ENCODE peak calls at places on chromosomes 6 and 20, in nine cellular contexts. A, F, J, L, Q, G, U, R and E are unnamed samples.

GRCh38 chr6:36246511-36247268 is 23.2 kb upstream of the PNPLA1 start:
- DNase-seq in U (no peak), A (peak; percentile 40), L (no peak), F (peak; percentile 26), Q (no peak), G (no peak), J (no peak), R (no peak), E (no peak)

GRCh38 chr20:14337400-14338171 is at the start of gene FLRT3:
- DNase-seq in J (peak; percentile 92), R (peak; percentile 89), A (peak; percentile 96), Q (peak; percentile 83), G (peak; percentile 63), L (peak; percentile 43), F (peak; percentile 97), U (peak; percentile 96), E (peak; percentile 93)

GRCh38 chr6:11209369-11209768 is 23.1 kb downstream of the NEDD9 start:
- DNase-seq in A (no peak), F (no peak), Q (no peak), L (no peak), G (no peak), J (no peak), U (no peak), R (no peak), E (peak; percentile 26)

GRCh38 chr20:34604980-34605788 is 46.7 kb downstream of the MAP1LC3A start:
- DNase-seq in Q (no peak), J (no peak), F (no peak), G (peak; percentile 48), R (no peak), U (no peak), A (peak; percentile 17), L (no peak), E (no peak)

GRCh38 chr6:137892271-137892708 is 25.2 kb downstream of the TNFAIP3 start:
- DNase-seq in G (no peak), F (no peak), L (no peak), A (peak; percentile 92), U (no peak), Q (no peak), R (peak; percentile 69), J (no peak), E (no peak)

GRCh38 chr20:47126709-47127108 is 229.8 kb downstream of the ZMYND8 start:
- DNase-seq in A (peak; percentile 74), U (no peak), J (no peak), F (no peak), Q (no peak), L (no peak), R (no peak), G (no peak), E (no peak)

GRCh38 chr6:169774347-169774746 is 22.9 kb downstream of the ERMARD start:
- DNase-seq in U (no peak), A (no peak), R (no peak), F (no peak), Q (no peak), G (no peak), J (no peak), L (peak; percentile 21), E (peak; percentile 35)

GRCh38 chr6:105985816-105986632 is 100.1 kb upstream of the PRDM1 start:
- DNase-seq in R (no peak), A (no peak), Q (no peak), L (no peak), U (peak; percentile 25), G (peak; percentile 35), F (no peak), J (peak; percentile 59), E (peak; percentile 73)

GRCh38 chr20:24581443-24582170 is 112.2 kb downstream of the SYNDIG1 start:
- DNase-seq in J (no peak), G (no peak), F (no peak), A (no peak), R (no peak), Q (no peak), L (no peak), U (no peak), E (no peak)

GRCh38 chr20:7094438-7094997 is 327.0 kb downstream of the BMP2 start:
- DNase-seq in J (peak; percentile 74), U (peak; percentile 66), A (peak; percentile 29), Q (peak; percentile 4), F (peak; percentile 71), R (peak; percentile 32), L (peak; percentile 70), G (peak; percentile 22), E (peak; percentile 65)

GRCh38 chr6:94362061-94362864 is 942.9 kb upstream of the EPHA7 start:
- DNase-seq in J (no peak), Q (no peak), L (no peak), R (no peak), U (peak; percentile 5), G (no peak), A (no peak), F (no peak), E (no peak)

GRCh38 chr6:116500969-116501433 is 10.4 kb upstream of the CALHM5 start:
- DNase-seq in J (no peak), A (peak; percentile 2), G (no peak), R (no peak), Q (no peak), F (no peak), L (no peak), U (peak; percentile 37), E (peak; percentile 38)

GRCh38 chr20:36162272-36162966 is 7.9 kb downstream of the EPB41L1 start:
- DNase-seq in J (no peak), U (no peak), R (no peak), F (no peak), A (peak; percentile 41), G (peak; percentile 81), Q (no peak), L (no peak), E (no peak)

GRCh38 chr6:166465671-166466087 is 82.9 kb upstream of the MPC1 start:
- DNase-seq in U (no peak), G (peak; percentile 63), F (no peak), A (peak; percentile 83), Q (no peak), L (no peak), R (no peak), J (no peak), E (no peak)

DNA sequence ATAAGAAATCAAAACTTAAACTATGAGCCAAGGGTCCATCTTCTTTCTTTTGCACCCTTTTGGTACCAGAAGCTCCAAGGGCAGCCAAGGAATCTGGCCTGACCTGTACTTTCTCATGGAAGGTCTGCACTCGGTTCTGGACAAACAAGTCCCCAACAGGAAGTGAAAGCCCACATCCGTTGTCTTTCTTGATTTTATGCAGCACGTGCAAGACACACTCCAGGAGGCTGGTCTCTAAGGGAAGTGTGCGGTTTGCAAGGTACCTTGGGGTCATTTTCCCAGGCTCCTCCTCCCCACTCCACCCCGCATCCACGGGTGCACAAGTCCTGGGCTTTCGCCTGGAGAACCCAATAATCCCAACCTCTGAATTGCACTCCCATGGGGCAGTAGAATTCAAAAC is 101.9 kb downstream of the NFATC2 start:
- DNase-seq in R (no peak), J (no peak), A (no peak), Q (no peak), G (no peak), U (no peak), F (no peak), L (peak; percentile 83), E (no peak)
- H3K4me2 ChIP-seq in R (no peak overlapping the region), J (no peak overlapping the region), A (no peak overlapping the region), Q (no peak overlapping the region), G (no peak overlapping the region), U (no peak overlapping the region), F (no peak overlapping the region), L (peak overlapping the region; percentile 43), E (no peak overlapping the region)

GRCh38 chr6:167894965-167895364 is 68.3 kb downstream of the AFDN start:
- DNase-seq in Q (no peak), L (no peak), A (no peak), G (no peak), J (no peak), U (no peak), F (no peak), R (no peak), E (no peak)

GRCh38 chr6:167892835-167893234 is 66.1 kb downstream of the AFDN start:
- DNase-seq in Q (no peak), R (no peak), L (no peak), A (no peak), F (no peak), J (peak; percentile 75), G (no peak), U (no peak), E (peak; percentile 80)

GRCh38 chr6:167896648-167897047 is 69.9 kb downstream of the AFDN start:
- DNase-seq in U (no peak), A (no peak), J (no peak), F (no peak), L (no peak), R (no peak), Q (no peak), G (no peak), E (no peak)

GRCh38 chr6:167888098-167888497 is 61.4 kb downstream of the AFDN start:
- DNase-seq in U (no peak), F (no peak), Q (no peak), A (no peak), G (no peak), J (no peak), L (no peak), R (no peak), E (no peak)

GRCh38 chr6:167893416-167893815 is 66.7 kb downstream of the AFDN start:
- DNase-seq in L (no peak), F (peak; percentile 61), U (peak; percentile 12), R (no peak), Q (peak; percentile 10), G (no peak), A (peak; percentile 67), J (no peak), E (peak; percentile 28)
- TF ChIP-seq EZH2phosphoT487 in L (no peak), F (no peak), U (no peak), R (no peak), Q (no peak), G (no peak), A (no peak), J (no peak), E (no peak)

GRCh38 chr6:111427341-111428116 is 55.5 kb downstream of the REV3L start:
- DNase-seq in F (peak; percentile 91), A (peak; percentile 90), G (no peak), J (no peak), Q (no peak), U (no peak), R (peak; percentile 56), L (peak; percentile 7), E (no peak)
- H3K27ac ChIP-seq in F (peak overlapping the region; percentile 91), A (peak overlapping the region; percentile 68), G (no peak overlapping the region), J (no peak overlapping the region), Q (no peak overlapping the region), U (no peak overlapping the region), R (no peak overlapping the region), L (no peak overlapping the region), E (no peak overlapping the region)

DNA sequence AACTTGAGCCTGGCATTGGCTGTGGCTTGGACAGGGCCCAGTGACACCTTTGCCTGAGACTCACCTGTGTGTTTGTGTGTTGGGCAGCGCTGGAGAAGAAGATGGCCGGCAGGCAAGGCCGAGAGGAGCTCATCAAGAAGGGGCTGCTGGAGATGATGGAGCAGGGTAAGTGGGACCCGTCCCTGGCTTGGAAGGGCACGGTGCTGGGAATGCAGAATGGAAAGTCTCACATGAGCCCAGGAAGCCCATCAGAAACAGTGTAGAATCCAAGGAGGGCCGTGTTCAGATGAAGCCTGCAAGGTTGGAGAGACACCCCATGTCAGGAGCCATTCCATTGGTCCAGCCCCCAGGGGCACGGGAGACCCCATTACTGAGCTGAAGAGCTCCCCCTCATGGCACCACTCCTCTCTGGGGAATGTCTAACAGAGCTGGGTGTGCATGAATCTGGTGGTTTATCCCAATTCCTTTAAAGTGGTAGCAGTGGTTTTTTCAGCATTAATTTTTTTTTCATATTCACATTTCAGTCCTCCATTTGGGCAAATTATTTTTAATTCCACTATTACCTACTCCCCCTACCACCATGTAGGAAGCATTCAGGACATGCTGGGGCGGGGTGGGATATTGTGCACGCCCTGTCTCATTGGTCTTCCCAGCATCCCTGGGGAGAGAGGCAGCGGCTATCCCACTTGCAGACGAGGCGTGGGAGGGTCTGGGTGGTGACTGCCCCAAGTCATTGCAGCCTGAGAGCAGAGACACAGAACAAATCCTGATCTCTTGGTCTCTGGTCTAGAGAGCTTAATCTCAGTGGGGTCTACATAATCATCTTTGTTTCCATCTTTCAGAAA is 143.6 kb downstream of the PHACTR3 start:
- DNase-seq in L (no peak), F (no peak), Q (no peak), G (no peak), U (no peak), A (no peak), R (no peak), J (no peak), E (peak; percentile 33)
- H3K4me2 ChIP-seq in L (no peak overlapping the region), F (no peak overlapping the region), Q (no peak overlapping the region), G (no peak overlapping the region), U (no peak overlapping the region), A (peak overlapping the region; percentile 63), R (no peak overlapping the region), J (no peak overlapping the region), E (no peak overlapping the region)